ENCODE peak calls at places on chromosomes 6 and 20, in five cellular contexts. Q, N, I, U and D are unnamed samples.

GRCh38 chr6:139834232-139834631 is 459.8 kb upstream of the CITED2 start:
- DNase-seq in N (no peak), I (no peak), U (no peak), Q (no peak), D (no peak)

GRCh38 chr20:433300-433975 is 25.3 kb downstream of the RBCK1 start:
- DNase-seq in I (no peak), U (no peak), N (peak), Q (peak), D (peak)

GRCh38 chr6:117110146-117110545 is 155.2 kb upstream of the VGLL2 start:
- DNase-seq in I (no peak), Q (no peak), U (no peak), N (no peak), D (no peak)

GRCh38 chr6:42332916-42333315 is 115.3 kb upstream of the MRPS10 start:
- DNase-seq in I (no peak), Q (no peak), U (no peak), N (no peak), D (no peak)

GRCh38 chr20:49676581-49677291 is 36.9 kb downstream of the B4GALT5 start:
- DNase-seq in U (no peak), I (no peak), Q (peak), N (peak), D (peak)

GRCh38 chr20:21564127-21564773 is 50.4 kb upstream of the NKX2-2 start:
- DNase-seq in I (no peak), N (no peak), U (no peak), Q (no peak), D (no peak)

GRCh38 chr6:11918021-11918738 is 93.9 kb upstream of the HIVEP1 start:
- DNase-seq in I (no peak), Q (no peak), N (no peak), U (no peak), D (no peak)

GRCh38 chr6:68572525-68572924 is 62.6 kb upstream of the ADGRB3 start:
- DNase-seq in N (no peak), Q (no peak), I (no peak), U (no peak), D (no peak)

GRCh38 chr6:149347067-149347466 is 29.6 kb downstream of the TAB2 start:
- DNase-seq in Q (no peak), N (no peak), I (no peak), U (no peak), D (no peak)

GRCh38 chr6:15770347-15771143 is 107.7 kb upstream of the DTNBP1 start:
- DNase-seq in N (no peak), U (no peak), I (no peak), Q (no peak), D (no peak)

GRCh38 chr6:101434601-101435000 is 41.1 kb downstream of the GRIK2 start:
- DNase-seq in Q (no peak), I (no peak), U (no peak), N (no peak), D (no peak)

GRCh38 chr6:2848851-2849250 is 7.2 kb upstream of the SERPINB1 start:
- DNase-seq in N (peak), Q (peak), I (no peak), U (no peak), D (peak)

GRCh38 chr20:37319120-37319717 is 26.7 kb upstream of the SRC start:
- DNase-seq in N (no peak), U (no peak), I (no peak), Q (no peak), D (no peak)

GRCh38 chr20:58930496-58930895 is 50.6 kb upstream of the NELFCD start:
- DNase-seq in I (no peak), N (no peak), Q (no peak), U (no peak), D (no peak)

GRCh38 chr20:3323398-3323797 is 84.1 kb downstream of the DNAAF9 start:
- DNase-seq in N (no peak), Q (no peak), I (no peak), U (no peak), D (no peak)

GRCh38 chr6:143200035-143200770 is 139.5 kb downstream of the AIG1 start:
- DNase-seq in U (no peak), Q (no peak), N (no peak), I (no peak), D (no peak)

GRCh38 chr6:42407379-42407778 is 44.3 kb downstream of the TRERF1 start:
- DNase-seq in I (no peak), Q (no peak), N (no peak), U (no peak), D (no peak)

GRCh38 chr6:54717849-54718455 is 128.6 kb upstream of the FAM83B start:
- DNase-seq in N (peak), Q (peak), U (no peak), I (peak), D (peak)

GRCh38 chr20:539848-540247 is 3.7 kb downstream of the CSNK2A1 start:
- DNase-seq in U (no peak), I (no peak), Q (no peak), N (no peak), D (no peak)

GRCh38 chr20:5691918-5692618 is 58.1 kb upstream of the SHLD1 start:
- DNase-seq in N (no peak), Q (no peak), U (no peak), I (no peak), D (no peak)

GRCh38 chr20:44780226-44780625 is 30.1 kb downstream of the RIMS4 start:
- DNase-seq in Q (peak), N (no peak), I (peak), U (no peak), D (no peak)

GRCh38 chr6:18327621-18328548 is 59.3 kb upstream of the RNF144B start:
- DNase-seq in Q (no peak), I (no peak), N (no peak), U (no peak), D (no peak)

GRCh38 chr20:20297752-20298151 is 70.2 kb upstream of the INSM1 start:
- DNase-seq in N (no peak), Q (no peak), U (no peak), I (no peak), D (no peak)

GRCh38 chr6:37319156-37319555 is 34.6 kb upstream of the RNF8 start:
- DNase-seq in U (no peak), N (no peak), Q (no peak), I (no peak), D (no peak)

GRCh38 chr6:99330159-99330558 is 19.3 kb downstream of the FAXC start:
- DNase-seq in N (peak), I (no peak), Q (peak), U (no peak), D (peak)

GRCh38 chr6:75600694-75601265 is 900 bp upstream of the SENP6 start:
- DNase-seq in I (no peak), Q (no peak), U (no peak), N (no peak), D (no peak)

GRCh38 chr6:134830945-134831344 is 119.0 kb downstream of the ALDH8A1 start:
- DNase-seq in Q (no peak), N (no peak), I (no peak), U (no peak), D (no peak)

GRCh38 chr6:78615430-78615904 is 251.9 kb upstream of the IRAK1BP1 start:
- DNase-seq in U (no peak), Q (no peak), N (no peak), I (no peak), D (no peak)

GRCh38 chr6:1933292-1933691 is 312.1 kb downstream of the GMDS start:
- DNase-seq in I (no peak), Q (no peak), N (no peak), U (no peak), D (no peak)

GRCh38 chr6:108113557-108114519 is 39.3 kb upstream of the OSTM1 start:
- DNase-seq in Q (no peak), U (peak), N (no peak), I (no peak), D (no peak)

GRCh38 chr6:53724501-53724900 is 58.9 kb upstream of the KLHL31 start:
- DNase-seq in N (no peak), I (no peak), U (no peak), Q (no peak), D (no peak)